ENCODE peak calls at places on chromosomes 7 and 10, in four cellular contexts. H is heart left ventricle; F is CD8-positive, alpha-beta T cell; M is uterus. G is an unnamed sample.
A peak's percentile ranks its signal among the peaks of the same experiment; 100 is the strongest.

GRCh38 chr10:43064331-43065075 is 12.4 kb upstream of the RET start:
- DNase-seq in H (no peak), F (no peak), M (no peak), G (no peak)

GRCh38 chr10:3000063-3000462 is 67.3 kb upstream of the PFKP start:
- DNase-seq in M (no peak), F (no peak), H (no peak), G (no peak)

GRCh38 chr7:45026984-45027773 is 27.2 kb downstream of the CCM2 start:
- DNase-seq in M (no peak), H (no peak), F (peak; percentile 46), G (no peak)

GRCh38 chr10:112959207-112959838 is 9.3 kb downstream of the TCF7L2 start:
- DNase-seq in H (no peak), F (no peak), M (no peak), G (no peak)

GRCh38 chr7:10469476-10469875 is 504.2 kb upstream of the PHF14 start:
- DNase-seq in F (no peak), H (no peak), M (no peak), G (no peak)

GRCh38 chr10:79938728-79939380 is 10.1 kb downstream of the SFTPD start:
- DNase-seq in H (peak; percentile 69), M (no peak), F (no peak), G (peak; percentile 15)

GRCh38 chr10:12742776-12743175 is 258.7 kb downstream of the CCDC3 start:
- DNase-seq in F (no peak), M (no peak), H (no peak), G (no peak)

GRCh38 chr7:130904031-130904757 is 170.2 kb upstream of the KLF14 start:
- DNase-seq in H (no peak), F (no peak), M (no peak), G (no peak)

GRCh38 chr7:82481499-82482097 is 38.0 kb upstream of the CACNA2D1 start:
- DNase-seq in F (no peak), H (no peak), M (no peak), G (no peak)

GRCh38 chr7:128154519-128154918 is 86.6 kb upstream of the LEP start:
- DNase-seq in M (no peak), H (no peak), F (no peak), G (no peak)

GRCh38 chr7:4025694-4026615 is 656.1 kb upstream of the FOXK1 start:
- DNase-seq in M (no peak), H (no peak), F (no peak), G (no peak)

GRCh38 chr7:54978364-54979116 is 40.3 kb upstream of the EGFR start:
- DNase-seq in M (no peak), F (no peak), H (no peak), G (no peak)

GRCh38 chr10:124989526-124989925 is 47.6 kb downstream of the ZRANB1 start:
- DNase-seq in F (no peak), M (peak; percentile 27), H (no peak), G (no peak)

GRCh38 chr10:28891058-28891713 is 213.9 kb downstream of the BAMBI start:
- DNase-seq in H (no peak), M (no peak), F (no peak), G (no peak)

GRCh38 chr7:99139031-99139430 is 4.9 kb downstream of the SMURF1 start:
- DNase-seq in H (no peak), M (no peak), F (no peak), G (no peak)

GRCh38 chr7:157560710-157561522 is 224.1 kb downstream of the DNAJB6 start:
- DNase-seq in H (peak; percentile 9), M (no peak), F (no peak), G (no peak)

GRCh38 chr10:44990302-44990655 is 10.4 kb upstream of the ZNF22 start:
- DNase-seq in F (peak; percentile 7), H (peak; percentile 64), M (no peak), G (peak; percentile 49)
- H3K4me1 ChIP-seq in F (peaks cover 9% of the 10 kb centered on the region), H (peaks cover 71% of the 10 kb centered on the region), M (peaks cover 8% of the 10 kb centered on the region), G (no peaks in the 10 kb centered on the region)

DNA sequence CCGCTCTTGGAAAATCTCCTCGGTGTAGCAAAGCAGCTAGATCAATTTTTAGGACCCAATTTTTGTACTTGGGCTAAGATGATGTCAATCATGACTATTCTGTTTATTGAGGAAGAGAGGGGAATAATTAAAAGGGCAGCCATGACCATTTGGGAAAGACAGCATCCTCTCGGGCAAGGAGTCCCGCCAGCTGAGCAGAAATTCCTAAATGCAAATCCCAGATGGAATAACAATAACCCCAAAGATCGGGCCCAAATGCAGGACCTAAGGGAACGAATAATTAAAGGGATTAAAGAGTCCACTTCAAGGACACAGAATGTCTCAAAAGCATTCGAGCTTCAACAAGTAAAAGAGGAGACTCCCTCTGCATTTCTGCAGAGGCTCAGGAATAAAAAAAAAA is 18.7 kb downstream of the COL17A1 start:
- DNase-seq in M (no peak), H (no peak), F (no peak), G (no peak)
- H3K36me3 ChIP-seq in M (no peaks in the 10 kb centered on the region), H (no peaks in the 10 kb centered on the region), F (no peaks in the 10 kb centered on the region), G (no peaks in the 10 kb centered on the region)

DNA sequence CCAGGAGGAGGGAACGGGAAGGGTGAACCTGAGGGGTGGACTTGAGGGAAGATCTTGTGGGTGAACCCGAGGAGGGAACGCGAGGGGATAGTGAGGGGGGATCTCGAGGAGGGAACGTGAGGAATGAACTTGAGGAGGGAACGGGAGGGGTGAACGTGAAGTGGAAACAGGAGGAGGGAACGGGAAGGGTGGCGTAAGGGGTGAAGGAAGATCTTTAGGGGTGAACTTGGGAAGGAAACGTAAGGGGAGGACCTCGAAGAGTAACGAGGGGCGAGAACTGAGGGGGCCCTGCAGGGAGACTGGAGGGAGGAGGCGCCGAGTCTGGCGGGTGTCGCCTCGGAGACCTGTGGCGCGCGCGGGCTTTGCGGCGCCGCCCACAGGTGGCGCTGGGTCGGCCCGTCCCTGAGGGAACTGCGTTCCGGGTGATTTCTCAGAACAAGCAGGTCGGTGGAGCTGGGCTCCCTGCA is 677 bp downstream of the MYO3A start:
- DNase-seq in H (no peak), M (no peak), F (no peak), G (no peak)
- TF ChIP-seq CTCF in H (no peak), M (no peak), F (no peak), G (peak; percentile 23)

GRCh38 chr10:58937423-58937822 is 239.0 kb upstream of the PHYHIPL start:
- DNase-seq in M (no peak), H (no peak), F (no peak), G (no peak)
- H3K4me1 ChIP-seq in M (no peaks in the 10 kb centered on the region), H (no peaks in the 10 kb centered on the region), F (no peaks in the 10 kb centered on the region), G (peaks cover 2% of the 10 kb centered on the region)

GRCh38 chr10:16750461-16750860 is 66.8 kb downstream of the RSU1 start:
- DNase-seq in H (no peak), F (no peak), M (no peak), G (no peak)
- H3K36me3 ChIP-seq in H (peaks cover 70% of the 10 kb centered on the region), F (peaks cover 3% of the 10 kb centered on the region), M (no peaks in the 10 kb centered on the region), G (no peaks in the 10 kb centered on the region)